ENCODE peak calls at places on chromosomes 11 and 22, in seven cellular contexts. D is endothelial cell; M is hippocampal formation; L is Calu3; P is effector memory CD4-positive, alpha-beta T cell; W is activated CD4-positive, alpha-beta T cell treated with anti-CD3 and anti-CD28 coated beads, Interleukin-2, amount 50 U/mL, for 24 hours; Z is iPS DF 6.9. N is an unnamed sample.

GRCh38 chr11:118342503-118343161 is at the start of gene CD3D:
- DNase-seq in D (no peak), M (no peak), L (no peak), P (peak), W (peak), Z (no peak), N (no peak)

GRCh38 chr22:27994481-27995331 is 75.7 kb upstream of the PITPNB start:
- DNase-seq in D (no peak), M (no peak), L (no peak), P (no peak), W (no peak), Z (no peak), N (no peak)

GRCh38 chr11:842370-843002 is at the start of the genes POLR2L and TSPAN4:
- DNase-seq in D (peak), M (peak), L (peak), P (peak), W (peak), Z (no peak), N (peak)

GRCh38 chr22:24822471-24822870 is 16.5 kb downstream of the SGSM1 start:
- DNase-seq in D (no peak), M (no peak), L (no peak), P (no peak), W (no peak), Z (no peak), N (no peak)

GRCh38 chr11:10678106-10678505 is 15.4 kb downstream of the IRAG1 start:
- DNase-seq in D (no peak), M (no peak), L (no peak), P (no peak), W (no peak), Z (no peak), N (no peak)

GRCh38 chr11:32987851-32988250 is 27.8 kb upstream of the DEPDC7 start:
- DNase-seq in D (no peak), M (no peak), L (no peak), P (no peak), W (no peak), Z (no peak), N (no peak)

GRCh38 chr11:116138280-116138679 is 634.1 kb upstream of the CADM1 start:
- DNase-seq in D (no peak), M (no peak), L (no peak), P (no peak), W (no peak), Z (no peak), N (no peak)

GRCh38 chr22:19992921-19993355 is 23.7 kb downstream of the ARVCF start:
- DNase-seq in D (no peak), M (no peak), L (no peak), P (no peak), W (no peak), Z (no peak), N (no peak)

GRCh38 chr22:36285545-36285944 is 32.6 kb downstream of the APOL1 start:
- DNase-seq in D (no peak), M (no peak), L (no peak), P (no peak), W (no peak), Z (no peak), N (no peak)

GRCh38 chr11:78354741-78355705 is 62.6 kb downstream of the GAB2 start:
- DNase-seq in D (no peak), M (no peak), L (no peak), P (no peak), W (no peak), Z (no peak), N (no peak)

GRCh38 chr22:35587447-35587870 is 29.7 kb downstream of the MB start:
- DNase-seq in D (no peak), M (no peak), L (peak), P (no peak), W (no peak), Z (no peak), N (no peak)

GRCh38 chr11:35178862-35179261 is 39.9 kb downstream of the CD44 start:
- DNase-seq in D (no peak), M (no peak), L (peak), P (no peak), W (peak), Z (no peak), N (peak)

GRCh38 chr11:2214527-2215229 is 43.1 kb upstream of the TH start:
- DNase-seq in D (no peak), M (no peak), L (no peak), P (no peak), W (no peak), Z (no peak), N (no peak)

N was measured in putamen.